ENCODE peak calls at places on chromosomes 12 and 14, in eight cellular contexts. J, E, V, I, N, U, C and H are unnamed samples.

GRCh38 chr14:42224053-42224888 is 617.6 kb downstream of the LRFN5 start:
- DNase-seq in J (no peak), E (peak), V (peak), I (no peak), N (peak), U (no peak), C (peak), H (peak)

GRCh38 chr12:111034148-111034910 is 114.0 kb upstream of the MYL2 start:
- DNase-seq in J (no peak), E (no peak), V (peak), I (no peak), N (no peak), U (no peak), C (peak), H (peak)

GRCh38 chr14:90458536-90458935 is 61.7 kb downstream of the CALM1 start:
- DNase-seq in J (no peak), E (no peak), V (no peak), I (no peak), N (no peak), U (no peak), C (no peak), H (no peak)

GRCh38 chr12:111467092-111467861 is 61.6 kb downstream of the SH2B3 start:
- DNase-seq in J (no peak), E (no peak), V (no peak), I (no peak), N (no peak), U (no peak), C (no peak), H (no peak)

GRCh38 chr14:77375164-77375950 is 1.5 kb downstream of the TMED8 start:
- DNase-seq in J (no peak), E (peak), V (no peak), I (no peak), N (no peak), U (no peak), C (no peak), H (no peak)

GRCh38 chr14:83300454-83301064 is 1766.9 kb upstream of the SEL1L start:
- DNase-seq in J (no peak), E (peak), V (no peak), I (no peak), N (peak), U (no peak), C (no peak), H (peak)

GRCh38 chr12:105820407-105821140 is 318.2 kb downstream of the NUAK1 start:
- DNase-seq in J (no peak), E (no peak), V (no peak), I (no peak), N (peak), U (no peak), C (peak), H (peak)

GRCh38 chr12:110266980-110267620 is 13.9 kb upstream of the ATP2A2 start:
- DNase-seq in J (no peak), E (peak), V (no peak), I (no peak), N (peak), U (no peak), C (no peak), H (no peak)

GRCh38 chr12:94109154-94109553 is 39.2 kb upstream of the PLXNC1 start:
- DNase-seq in J (no peak), E (peak), V (no peak), I (peak), N (peak), U (no peak), C (no peak), H (no peak)

GRCh38 chr12:65622056-65622455 is 202.2 kb upstream of the HMGA2 start:
- DNase-seq in J (no peak), E (peak), V (no peak), I (no peak), N (no peak), U (no peak), C (no peak), H (no peak)

GRCh38 chr12:219891-220352 is 6.0 kb upstream of the SLC6A12 start:
- DNase-seq in J (peak), E (peak), V (peak), I (peak), N (peak), U (peak), C (peak), H (peak)